ENCODE peak calls at places on chromosomes 13 and 19, in four cellular contexts. U is HL-60, O is GM12878, F is K562. P is an unnamed sample.

GRCh38 chr13:24096659-24097058 is 63.9 kb upstream of the SPATA13 start:
- DNase-seq in U (no peak), F (no peak), O (no peak), P (no peak)

GRCh38 chr13:41456768-41457588 is at the start of gene RGCC:
- DNase-seq in U (peak), F (peak), O (no peak), P (peak)

GRCh38 chr13:50512602-50513527 is 330.6 kb downstream of the DLEU7 start:
- DNase-seq in F (peak), O (no peak), U (peak), P (peak)

GRCh38 chr13:80116107-80116506 is 224.8 kb downstream of the SPRY2 start:
- DNase-seq in F (no peak), U (no peak), O (no peak), P (no peak)

GRCh38 chr19:42440357-42441046 is 2.2 kb downstream of the CXCL17 start:
- DNase-seq in O (no peak), U (peak), F (peak), P (peak)

GRCh38 chr19:1746401-1747284 is 6.7 kb upstream of the ONECUT3 start:
- DNase-seq in O (no peak), F (no peak), U (peak), P (no peak)

GRCh38 chr19:51422053-51422448 is 4.6 kb upstream of the SIGLEC10 start:
- DNase-seq in O (no peak), U (peak), F (peak), P (peak)

GRCh38 chr13:27339299-27339698 is 68.7 kb downstream of the RASL11A start:
- DNase-seq in F (peak), O (no peak), U (peak), P (no peak)

GRCh38 chr13:26502826-26503225 is 54.7 kb upstream of the WASF3 start:
- DNase-seq in U (no peak), O (no peak), F (no peak), P (no peak)

GRCh38 chr13:36131215-36131930 is at the start of gene DCLK1:
- DNase-seq in O (no peak), U (peak), F (no peak), P (no peak)

GRCh38 chr19:21143846-21144245 is 2.0 kb downstream of the ZNF431 start:
- DNase-seq in O (no peak), F (no peak), U (no peak), P (no peak)

GRCh38 chr13:76955236-76955635 is 6.9 kb downstream of the ACOD1 start:
- DNase-seq in F (no peak), O (no peak), U (no peak), P (no peak)

GRCh38 chr19:55095260-55096060 is 19.8 kb downstream of the EPS8L1 start:
- DNase-seq in F (peak), O (no peak), U (no peak), P (no peak)

GRCh38 chr13:60756306-60756705 is 359.3 kb downstream of the TDRD3 start:
- DNase-seq in F (no peak), O (no peak), U (no peak), P (no peak)

GRCh38 chr13:63094069-63094468 is 1678.4 kb upstream of the PCDH20 start:
- DNase-seq in F (no peak), O (no peak), U (no peak), P (no peak)

GRCh38 chr13:52882803-52883202 is 34.4 kb upstream of the PCDH8 start:
- DNase-seq in U (no peak), O (no peak), F (no peak), P (no peak)

GRCh38 chr19:16295071-16295470 is 29.6 kb upstream of the KLF2 start:
- DNase-seq in U (no peak), F (no peak), O (no peak), P (no peak)

GRCh38 chr13:95325485-95325884 is 24.2 kb upstream of the ABCC4 start:
- DNase-seq in F (no peak), O (no peak), U (no peak), P (no peak)

GRCh38 chr13:89380101-89380500 is 1708.9 kb downstream of the SLITRK5 start:
- DNase-seq in F (no peak), O (no peak), U (peak), P (no peak)

GRCh38 chr19:16070366-16070990 is 5.8 kb upstream of the TPM4 start:
- DNase-seq in O (no peak), F (peak), U (peak), P (peak)

GRCh38 chr13:40061466-40062450 is 406.3 kb downstream of the COG6 start:
- DNase-seq in F (no peak), U (no peak), O (no peak), P (no peak)

GRCh38 chr13:59356607-59357006 is 807.1 kb downstream of the DIAPH3 start:
- DNase-seq in F (no peak), U (peak), O (no peak), P (no peak)

GRCh38 chr19:40348961-40349507 is 539 bp downstream of the PLD3 start:
- DNase-seq in O (no peak), F (peak), U (no peak), P (no peak)

GRCh38 chr19:11420429-11420893 is 1.3 kb upstream of the RGL3 start:
- DNase-seq in F (peak), O (no peak), U (no peak), P (no peak)

GRCh38 chr19:36972594-36972993 is 56.5 kb downstream of the ZNF568 start:
- DNase-seq in F (no peak), U (no peak), O (no peak), P (no peak)

GRCh38 chr19:35846038-35846668 is 6.2 kb downstream of the NPHS1 start:
- DNase-seq in F (no peak), O (no peak), U (no peak), P (no peak)

GRCh38 chr13:114116734-114117133 is 15.7 kb downstream of the RASA3 start:
- DNase-seq in F (no peak), O (no peak), U (no peak), P (no peak)

GRCh38 chr19:57110592-57111328 is 9.0 kb upstream of the USP29 start:
- DNase-seq in O (no peak), U (no peak), F (no peak), P (no peak)

GRCh38 chr13:37640499-37640898 is 41.9 kb upstream of the POSTN start:
- DNase-seq in O (no peak), U (no peak), F (peak), P (no peak)

GRCh38 chr19:55598034-55598433 is 1.3 kb downstream of the FIZ1 start:
- DNase-seq in O (no peak), U (no peak), F (no peak), P (no peak)

GRCh38 chr19:38670921-38671398 is 23.5 kb downstream of the ACTN4 start:
- DNase-seq in U (no peak), F (no peak), O (no peak), P (no peak)

GRCh38 chr13:99884913-99885312 is 86.7 kb downstream of the ZIC5 start:
- DNase-seq in F (no peak), O (no peak), U (no peak), P (no peak)
- TF ChIP-seq SPI1 in F (no peak), O (no peak), U (no peak), P (no peak)

DNA sequence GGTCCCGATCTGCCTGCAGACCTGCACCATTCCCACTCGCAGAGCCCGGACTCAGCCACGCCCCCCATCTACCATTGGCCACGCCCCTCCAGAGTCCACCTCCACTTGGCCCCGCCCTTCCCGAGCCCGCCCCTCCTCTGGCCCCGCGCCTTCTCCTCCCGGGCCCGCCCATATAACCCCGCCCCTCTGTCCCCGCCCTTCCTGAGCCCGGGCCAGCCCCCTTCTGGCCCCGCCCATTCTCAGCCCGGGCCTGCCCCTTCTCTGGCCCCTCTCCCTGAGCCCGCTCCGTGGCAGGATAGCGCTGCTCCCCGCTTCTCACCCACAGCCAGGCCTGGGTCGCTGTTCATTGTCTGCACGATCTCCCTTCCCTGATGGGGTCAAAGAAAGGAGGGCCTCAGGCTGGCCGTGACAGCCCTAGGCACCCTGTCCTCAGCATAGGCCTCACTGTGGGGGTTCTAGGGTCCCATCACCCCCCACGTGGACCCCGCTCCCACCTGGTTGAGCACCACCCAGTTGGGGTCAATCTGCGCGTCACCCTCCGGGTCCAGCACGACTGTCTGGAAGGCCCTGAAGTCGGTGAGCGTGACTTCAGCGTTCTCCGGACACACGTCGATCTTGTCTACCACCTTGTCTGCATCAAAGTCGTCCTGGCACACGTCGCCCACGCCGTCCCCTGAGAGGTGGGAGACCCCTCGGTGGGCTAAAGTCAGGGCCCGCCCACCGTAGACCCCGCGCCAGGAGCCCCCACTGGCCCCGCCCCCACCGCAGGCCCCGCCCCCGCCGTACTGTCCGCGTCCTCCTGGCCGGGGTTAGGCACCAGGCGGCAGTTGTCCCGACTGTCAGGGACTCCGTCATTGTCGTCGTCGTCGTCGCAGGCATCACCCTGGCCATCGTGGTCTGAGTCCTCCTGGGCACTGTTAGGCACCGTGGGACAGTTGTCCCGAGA is 5.7 kb downstream of the COMP start:
- DNase-seq in U (peak), F (peak), O (no peak), P (peak)
- TF ChIP-seq SPI1 in U (no peak), F (no peak), O (no peak), P (no peak)

GRCh38 chr19:3641515-3642269 is 15.1 kb upstream of the CACTIN start:
- DNase-seq in O (no peak), F (no peak), U (no peak), P (no peak)

GRCh38 chr19:3642987-3643386 is 16.4 kb upstream of the CACTIN start:
- DNase-seq in O (no peak), U (no peak), F (peak), P (no peak)

GRCh38 chr19:3643592-3644313 is 17.2 kb upstream of the CACTIN start:
- DNase-seq in U (no peak), F (no peak), O (no peak), P (no peak)

GRCh38 chr19:3644351-3645066 is 17.9 kb upstream of the CACTIN start:
- DNase-seq in U (no peak), O (no peak), F (no peak), P (no peak)

DNA sequence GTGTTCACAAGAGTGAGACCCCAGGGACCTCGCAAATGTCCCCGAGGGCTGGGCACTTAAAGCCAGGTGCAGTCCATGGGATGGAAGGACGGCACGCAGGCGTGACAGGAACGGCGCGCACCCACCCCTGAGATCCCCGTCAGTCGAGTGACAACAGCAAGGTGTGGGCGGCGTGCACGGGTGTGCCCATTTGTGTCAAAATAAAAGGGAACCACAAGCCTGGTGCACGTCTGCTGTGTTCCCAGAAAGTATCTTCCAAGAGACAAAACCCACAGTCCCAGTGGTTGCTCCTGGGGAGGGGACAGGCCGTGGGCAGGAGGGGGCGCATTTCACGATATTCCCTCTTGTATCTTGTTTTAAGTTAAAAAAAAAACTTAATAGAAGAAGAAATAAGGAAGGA is 15.7 kb upstream of the CACTIN start:
- DNase-seq in O (no peak), U (no peak), F (no peak), P (no peak)
- TF ChIP-seq SPI1 in O (no peak), U (no peak), F (no peak), P (no peak)

GRCh38 chr13:98022210-98022609 is 68.7 kb downstream of the IPO5 start:
- DNase-seq in U (no peak), F (no peak), O (no peak), P (no peak)
- TF ChIP-seq SPI1 in U (no peak), F (no peak), O (no peak), P (no peak)

GRCh38 chr19:34391813-34392212 is 12.4 kb upstream of the PDCD2L start:
- DNase-seq in F (peak), U (no peak), O (no peak), P (no peak)
- TF ChIP-seq SPI1 in F (no peak), U (no peak), O (no peak), P (no peak)

GRCh38 chr13:44837250-44837649 is 152.0 kb downstream of the NUFIP1 start:
- DNase-seq in O (no peak), U (no peak), F (no peak), P (no peak)
- TF ChIP-seq SPI1 in O (no peak), U (no peak), F (no peak), P (no peak)

GRCh38 chr19:44401787-44402115 is 343 bp upstream of the ZNF285 start:
- DNase-seq in U (no peak), O (no peak), F (no peak), P (no peak)

DNA sequence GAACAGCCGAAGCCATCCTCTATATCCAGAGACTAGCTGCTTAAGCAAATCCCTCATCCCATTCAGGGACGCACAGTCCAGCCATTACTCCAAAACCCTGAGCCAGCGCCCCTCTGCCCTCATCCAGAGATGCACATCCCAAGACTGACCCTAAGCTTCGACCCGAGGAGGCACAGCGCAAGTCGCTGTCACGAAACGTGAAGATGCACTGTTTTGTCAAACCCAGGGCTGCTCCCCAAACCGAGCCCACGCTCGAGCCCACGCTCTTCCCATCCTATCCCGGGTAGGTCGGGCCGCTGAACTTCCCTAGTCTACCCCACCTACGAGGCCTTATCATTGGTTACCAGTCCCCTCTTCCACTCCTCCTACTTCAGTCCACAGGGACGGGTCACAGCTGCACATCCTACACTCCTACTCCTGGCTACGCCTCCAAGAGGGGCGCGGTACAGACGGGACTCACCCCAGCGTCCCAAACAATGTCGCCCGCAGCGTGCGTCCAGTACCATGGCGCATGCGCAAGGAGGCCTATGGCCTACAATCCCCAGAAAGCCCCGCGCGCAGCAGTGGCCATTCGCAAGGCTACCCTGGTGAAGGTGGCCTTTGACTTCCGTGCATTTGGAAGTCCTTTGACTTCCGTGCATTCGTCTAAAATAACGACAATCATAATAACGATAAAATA is at the start of gene ZNF285:
- DNase-seq in O (peak), U (peak), F (peak), P (peak)
- TF ChIP-seq SPI1 in O (no peak), U (peak), F (peak), P (no peak)

DNA sequence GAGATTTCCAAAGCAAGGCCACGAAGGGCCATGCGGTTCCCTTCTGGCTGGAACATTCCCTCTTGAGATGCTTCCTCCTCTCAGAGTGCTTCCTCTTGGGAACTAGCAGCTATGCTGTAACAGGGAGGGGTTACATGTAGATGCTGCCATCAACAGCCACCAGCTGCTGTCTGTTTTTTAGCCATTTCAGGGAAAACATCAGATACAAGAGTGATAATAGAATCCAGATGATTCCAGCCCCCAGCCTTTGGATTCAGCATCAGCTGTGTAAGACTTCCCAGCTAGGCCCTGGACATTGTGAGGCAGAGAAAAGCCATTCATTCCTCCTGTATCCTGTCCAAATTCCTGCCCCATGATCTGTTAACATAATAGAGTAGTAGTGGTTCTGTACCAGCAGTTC is 8.2 kb upstream of the ZNF177 start:
- DNase-seq in U (no peak), F (no peak), O (no peak), P (no peak)
- TF ChIP-seq SPI1 in U (no peak), F (no peak), O (no peak), P (no peak)

DNA sequence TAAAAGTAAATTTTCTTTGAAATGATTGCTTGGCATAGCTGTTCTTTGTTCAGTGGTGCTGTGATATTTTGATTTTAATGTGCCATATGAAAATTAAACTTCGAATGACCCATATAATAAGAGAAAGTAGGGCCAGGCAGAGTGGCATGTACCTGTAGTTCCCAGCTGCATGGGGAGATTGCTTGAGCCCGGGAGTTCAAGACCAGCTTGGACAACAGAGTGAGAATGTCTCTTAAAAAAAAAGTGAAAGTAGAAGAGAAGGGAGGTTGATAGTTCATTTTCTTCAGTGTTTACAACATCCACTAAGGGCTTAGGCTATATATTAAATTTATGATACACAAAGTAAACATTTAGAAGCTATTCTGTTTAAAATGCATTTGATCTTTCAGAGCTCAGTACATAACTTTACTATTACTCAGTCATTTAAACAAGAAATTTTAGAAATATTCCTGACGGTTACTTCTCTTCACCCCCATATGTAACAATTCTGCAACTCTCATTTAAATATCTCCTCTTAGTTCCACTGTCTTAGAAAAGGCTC is 17.2 kb upstream of the RFC3 start:
- DNase-seq in F (no peak), U (no peak), O (no peak), P (no peak)
- TF ChIP-seq SPI1 in F (no peak), U (no peak), O (no peak), P (no peak)

DNA sequence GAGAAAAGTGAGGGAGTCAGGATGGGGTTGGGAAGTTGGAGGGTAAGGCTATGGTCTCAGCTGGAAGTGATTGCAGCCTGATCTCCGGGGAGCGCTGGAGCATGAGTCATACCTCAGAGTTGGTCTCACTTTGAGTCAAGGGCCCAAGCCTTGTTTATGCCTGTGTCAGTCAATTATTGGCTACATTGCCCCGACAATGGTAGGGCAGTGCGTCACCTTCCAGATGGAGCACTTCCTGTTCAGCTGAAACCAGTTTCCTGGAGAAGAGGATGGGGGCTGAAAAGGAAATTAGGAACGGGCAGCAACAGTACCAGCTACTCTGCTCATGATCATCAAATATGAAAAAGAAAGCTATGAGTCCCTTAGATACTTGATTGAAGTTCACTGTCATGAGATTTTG is 60.4 kb downstream of the ADGRE1 start:
- DNase-seq in F (no peak), O (peak), U (no peak), P (peak)
- TF ChIP-seq SPI1 in F (no peak), O (peak), U (no peak), P (peak)

P was measured in GM12891.